ENCODE peak calls at places on chromosomes 16 and 17, in five cellular contexts. Q is AG04450, W is astrocyte of the cerebellum, O is sigmoid colon, M is stomach. D is an unnamed sample.
A peak's percentile ranks its signal among the peaks of the same experiment; 100 is the strongest.

GRCh38 chr16:79188115-79188779 is 412.3 kb downstream of the MAF start:
- DNase-seq in Q (no peak), M (no peak), O (no peak), W (no peak), D (no peak)

GRCh38 chr17:50603340-50603739 is 31.3 kb upstream of the ABCC3 start:
- DNase-seq in O (no peak), W (no peak), M (no peak), Q (no peak), D (no peak)

GRCh38 chr17:77325826-77326581 is 185.2 kb downstream of the SEC14L1 start:
- DNase-seq in W (no peak), Q (no peak), O (peak; percentile 67), M (peak; percentile 25), D (no peak)

GRCh38 chr17:54980372-54980771 is 11.8 kb downstream of the STXBP4 start:
- DNase-seq in Q (no peak), O (no peak), W (no peak), M (no peak), D (no peak)

GRCh38 chr16:27759301-27759871 is 209.4 kb downstream of the KATNIP start:
- DNase-seq in M (no peak), Q (no peak), W (no peak), O (no peak), D (peak; percentile 16)

GRCh38 chr16:80619824-80620223 is 79.0 kb downstream of the DYNLRB2 start:
- DNase-seq in O (no peak), M (no peak), W (no peak), Q (no peak), D (no peak)

GRCh38 chr17:48868916-48869500 is 23.6 kb upstream of the ATP5MC1 start:
- DNase-seq in M (no peak), O (no peak), W (no peak), Q (no peak), D (no peak)

GRCh38 chr16:85798901-85799496 is 345 bp downstream of the EMC8 start:
- DNase-seq in O (no peak), M (no peak), W (no peak), Q (no peak), D (no peak)

GRCh38 chr16:1314399-1315068 is 5.1 kb downstream of the UBE2I start:
- DNase-seq in O (no peak), M (no peak), Q (no peak), W (no peak), D (no peak)

GRCh38 chr17:7045492-7046126 is 1.7 kb upstream of the SLC16A11 start:
- DNase-seq in O (no peak), Q (peak; percentile 67), W (peak; percentile 75), M (peak; percentile 56), D (peak; percentile 44)

GRCh38 chr16:68083861-68084503 is 1.2 kb upstream of the NFATC3 start:
- DNase-seq in M (no peak), Q (no peak), O (peak; percentile 76), W (no peak), D (no peak)

GRCh38 chr17:17254026-17254425 is 17.1 kb upstream of the FLCN start:
- DNase-seq in M (no peak), W (no peak), Q (no peak), O (no peak), D (no peak)

GRCh38 chr17:38898291-38898679 is 27.1 kb upstream of the LASP1NB start:
- DNase-seq in O (no peak), M (no peak), W (no peak), Q (no peak), D (no peak)

GRCh38 chr16:81940781-81941560 is 70.3 kb downstream of the SDR42E1 start:
- DNase-seq in Q (peak; percentile 2), W (peak; percentile 43), O (no peak), M (no peak), D (peak; percentile 17)

GRCh38 chr16:67150833-67151396 is at the start of gene B3GNT9:
- DNase-seq in M (peak; percentile 67), W (no peak), Q (peak; percentile 37), O (peak; percentile 91), D (no peak)

GRCh38 chr16:56549744-56550385 is 15.0 kb upstream of the MT4 start:
- DNase-seq in M (no peak), Q (no peak), W (no peak), O (no peak), D (no peak)

GRCh38 chr16:17367932-17368331 is 102.8 kb downstream of the XYLT1 start:
- DNase-seq in O (peak; percentile 78), Q (no peak), M (no peak), W (peak; percentile 57), D (no peak)

GRCh38 chr17:52106638-52107261 is 51.8 kb downstream of the CA10 start:
- DNase-seq in Q (no peak), W (peak; percentile 12), M (peak; percentile 50), O (no peak), D (no peak)

GRCh38 chr16:27701381-27701780 is 151.4 kb downstream of the KATNIP start:
- DNase-seq in M (no peak), W (no peak), Q (no peak), O (peak; percentile 43), D (no peak)

GRCh38 chr17:66638707-66639479 is 196.0 kb upstream of the CACNG5 start:
- DNase-seq in M (no peak), W (no peak), O (no peak), Q (no peak), D (no peak)

GRCh38 chr16:84050316-84050715 is 7.7 kb upstream of the SLC38A8 start:
- DNase-seq in O (peak; percentile 53), Q (no peak), M (no peak), W (no peak), D (no peak)

GRCh38 chr17:38341035-38341721 is 2.6 kb downstream of the GPR179 start:
- DNase-seq in M (peak; percentile 85), W (no peak), O (peak; percentile 76), Q (no peak), D (no peak)

GRCh38 chr17:30021708-30022317 is 80.4 kb downstream of the EFCAB5 start:
- DNase-seq in Q (peak; percentile 13), M (peak; percentile 31), W (peak; percentile 41), O (no peak), D (no peak)

GRCh38 chr17:42078396-42079042 is 19.8 kb downstream of the ZNF385C start:
- DNase-seq in O (no peak), W (no peak), Q (no peak), M (no peak), D (no peak)
- H3K4me3 ChIP-seq in O (no peak overlapping the region), W (no peak overlapping the region), Q (no peak overlapping the region), M (no peak overlapping the region), D (no peak overlapping the region)

GRCh38 chr16:3783516-3783915 is 66.2 kb upstream of the TRAP1 start:
- DNase-seq in M (no peak), Q (no peak), O (no peak), W (no peak), D (no peak)

GRCh38 chr16:3781421-3781820 is 64.1 kb upstream of the TRAP1 start:
- DNase-seq in M (no peak), Q (no peak), O (no peak), W (no peak), D (no peak)

GRCh38 chr16:3782566-3782965 is 65.2 kb upstream of the TRAP1 start:
- DNase-seq in M (no peak), Q (no peak), O (no peak), W (no peak), D (no peak)

GRCh38 chr16:3776316-3776715 is 59.0 kb upstream of the TRAP1 start:
- DNase-seq in O (no peak), M (peak; percentile 81), Q (no peak), W (no peak), D (no peak)

GRCh38 chr16:3780570-3780969 is 63.2 kb upstream of the TRAP1 start:
- DNase-seq in W (no peak), M (no peak), Q (no peak), O (no peak), D (no peak)
- TF ChIP-seq CTCF in W (no peak), M (no peak), Q (no peak), O (no peak), D (no peak)

DNA sequence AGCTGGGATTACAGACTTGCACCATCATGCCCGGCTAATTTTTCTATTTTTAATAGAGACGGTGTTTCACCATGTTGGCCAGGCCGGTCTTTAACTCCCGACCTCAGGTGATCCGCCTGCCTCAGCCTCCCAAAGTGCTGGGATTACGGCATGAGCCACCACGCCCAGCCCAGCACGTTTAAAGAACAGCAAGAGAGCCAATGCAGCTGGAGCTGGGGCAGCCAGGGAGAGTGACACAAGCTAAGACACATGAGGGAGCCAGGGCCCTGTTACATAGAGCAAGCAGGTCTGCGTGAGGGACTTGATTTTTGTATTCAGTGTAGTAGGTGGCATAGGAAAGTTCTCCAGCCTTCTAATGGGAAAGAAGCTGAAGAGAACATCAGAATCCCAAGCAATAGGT is 21.7 kb upstream of the GOSR2 start:
- DNase-seq in Q (no peak), M (no peak), W (no peak), O (no peak), D (no peak)
- H3K4me3 ChIP-seq in Q (no peak overlapping the region), M (no peak overlapping the region), W (no peak overlapping the region), O (no peak overlapping the region), D (no peak overlapping the region)

GRCh38 chr17:76147211-76148014 is 6.4 kb upstream of the FOXJ1 start:
- DNase-seq in O (peak; percentile 57), W (no peak), Q (no peak), M (no peak), D (no peak)
- TF ChIP-seq CTCF in O (peak; percentile 52), W (peak; percentile 55), Q (peak; percentile 67), M (peak; percentile 44), D (peak; percentile 33)

GRCh38 chr17:43871947-43872690 is 25.1 kb downstream of the CD300LG start:
- DNase-seq in W (no peak), M (peak; percentile 70), Q (no peak), O (no peak), D (no peak)
- H3K4me3 ChIP-seq in W (no peak overlapping the region), M (peak overlapping the region; percentile 25), Q (peak overlapping the region; percentile 20), O (no peak overlapping the region), D (no peak overlapping the region)

D was measured in AG04449.